ENCODE peak calls at places on chromosome 17, in ten cellular contexts. K, Y, F, G, T, S, V, O, D and B are unnamed samples.

GRCh38 chr17:69655902-69656301 is 241.4 kb downstream of the MAP2K6 start:
- DNase-seq in K (no peak), Y (no peak), F (no peak), G (no peak), T (no peak), S (no peak), V (no peak), O (no peak), D (no peak), B (no peak)

GRCh38 chr17:72619976-72620650 is 472.4 kb downstream of the SLC39A11 start:
- DNase-seq in K (no peak), Y (no peak), F (no peak), G (no peak), T (no peak), S (no peak), V (no peak), O (no peak), D (no peak), B (no peak)

GRCh38 chr17:28615260-28615940 is 1.4 kb upstream of the RSKR start:
- DNase-seq in K (no peak), Y (no peak), F (no peak), G (no peak), T (no peak), S (no peak), V (no peak), O (no peak), D (no peak), B (no peak)

GRCh38 chr17:43791589-43791988 is 11.4 kb downstream of the CFAP97D1 start:
- DNase-seq in K (no peak), Y (peak; percentile 68), F (no peak), G (no peak), T (no peak), S (peak; percentile 60), V (no peak), O (no peak), D (no peak), B (no peak)

GRCh38 chr17:77124192-77124908 is 16.4 kb upstream of the SEC14L1 start:
- DNase-seq in K (no peak), Y (no peak), F (no peak), G (no peak), T (no peak), S (no peak), V (no peak), O (no peak), D (peak; percentile 35), B (peak; percentile 69)

GRCh38 chr17:59300941-59301340 is 30.5 kb upstream of the YPEL2 start:
- DNase-seq in K (no peak), Y (no peak), F (no peak), G (no peak), T (no peak), S (no peak), V (no peak), O (no peak), D (no peak), B (no peak)

GRCh38 chr17:44115585-44116415 is 7.6 kb downstream of the HDAC5 start:
- DNase-seq in K (no peak), Y (peak; percentile 29), F (no peak), G (no peak), T (no peak), S (no peak), V (no peak), O (peak; percentile 67), D (peak; percentile 73), B (no peak)

GRCh38 chr17:8080799-8081219 is 6.7 kb downstream of the ALOX12B start:
- DNase-seq in K (no peak), Y (no peak), F (no peak), G (no peak), T (no peak), S (no peak), V (no peak), O (no peak), D (no peak), B (no peak)

GRCh38 chr17:44251062-44251461 is 16.9 kb downstream of the SLC4A1 start:
- DNase-seq in K (no peak), Y (no peak), F (no peak), G (no peak), T (no peak), S (no peak), V (no peak), O (no peak), D (no peak), B (no peak)

GRCh38 chr17:32723310-32723955 is 153.5 kb downstream of the MYO1D start:
- DNase-seq in K (no peak), Y (no peak), F (no peak), G (no peak), T (no peak), S (no peak), V (no peak), O (no peak), D (no peak), B (no peak)

GRCh38 chr17:27489045-27489715 is 32.9 kb downstream of the KSR1 start:
- DNase-seq in K (peak; percentile 50), Y (peak; percentile 55), F (no peak), G (peak; percentile 42), T (no peak), S (no peak), V (no peak), O (peak; percentile 82), D (no peak), B (no peak)

GRCh38 chr17:38738686-38739085 is 8.5 kb downstream of the CISD3 start:
- DNase-seq in K (no peak), Y (no peak), F (no peak), G (no peak), T (no peak), S (no peak), V (no peak), O (no peak), D (no peak), B (no peak)

GRCh38 chr17:74045608-74046007 is 157.9 kb upstream of the RPL38 start:
- DNase-seq in K (no peak), Y (no peak), F (no peak), G (no peak), T (no peak), S (no peak), V (no peak), O (no peak), D (no peak), B (no peak)

GRCh38 chr17:10099051-10099571 is 99.3 kb downstream of the GAS7 start:
- DNase-seq in K (no peak), Y (no peak), F (no peak), G (no peak), T (no peak), S (no peak), V (no peak), O (no peak), D (no peak), B (no peak)

GRCh38 chr17:48663134-48663924 is 37.2 kb upstream of the HOXB9 start:
- DNase-seq in K (no peak), Y (peak; percentile 6), F (no peak), G (no peak), T (no peak), S (no peak), V (no peak), O (no peak), D (no peak), B (no peak)

GRCh38 chr17:76121932-76122383 is 18.4 kb upstream of the EXOC7 start:
- DNase-seq in K (no peak), Y (no peak), F (no peak), G (no peak), T (no peak), S (no peak), V (no peak), O (no peak), D (no peak), B (no peak)

GRCh38 chr17:14201087-14201486 is 35.6 kb downstream of the CDRT15 start:
- DNase-seq in K (no peak), Y (no peak), F (no peak), G (no peak), T (no peak), S (no peak), V (no peak), O (no peak), D (no peak), B (no peak)